ENCODE peak calls at places on chromosomes 6 and 20, in five cellular contexts. One of them, this sample, is unnamed. For H3K4me1, the result is how much of the 10 kb centered on the place peaks cover.

GRCh38 chr6:43943099-43943766 is 173.2 kb downstream of the VEGFA start:
- DNase-seq in endodermal cell: no peak
- DNase-seq in heart left ventricle: no peak
- DNase-seq in SK-N-SH: no peak
- DNase-seq in cardiac muscle cell: no peak
- DNase-seq in this sample: no peak

GRCh38 chr6:3894535-3895302 is 45.5 kb downstream of the FAM50B start:
- DNase-seq in SK-N-SH: no peak
- DNase-seq in cardiac muscle cell: no peak
- DNase-seq in endodermal cell: peak
- DNase-seq in heart left ventricle: no peak
- DNase-seq in this sample: no peak

GRCh38 chr6:163645560-163645959 is 231.0 kb downstream of the QKI start:
- DNase-seq in cardiac muscle cell: no peak
- DNase-seq in endodermal cell: no peak
- DNase-seq in SK-N-SH: no peak
- DNase-seq in heart left ventricle: no peak
- DNase-seq in this sample: no peak

GRCh38 chr6:100078509-100078908 is 84.5 kb upstream of the MCHR2 start:
- DNase-seq in heart left ventricle: no peak
- DNase-seq in endodermal cell: peak
- DNase-seq in SK-N-SH: peak
- DNase-seq in cardiac muscle cell: peak
- DNase-seq in this sample: no peak

GRCh38 chr20:61806314-61806713 is 259.4 kb downstream of the TAF4 start:
- DNase-seq in endodermal cell: no peak
- DNase-seq in cardiac muscle cell: no peak
- DNase-seq in heart left ventricle: no peak
- DNase-seq in SK-N-SH: no peak
- DNase-seq in this sample: no peak

GRCh38 chr6:144334150-144334708 is 49.1 kb downstream of the UTRN start:
- DNase-seq in SK-N-SH: no peak
- DNase-seq in endodermal cell: no peak
- DNase-seq in heart left ventricle: no peak
- DNase-seq in cardiac muscle cell: no peak
- DNase-seq in this sample: no peak

GRCh38 chr6:139329224-139329623 is 37.4 kb upstream of the TXLNB start:
- DNase-seq in SK-N-SH: no peak
- DNase-seq in endodermal cell: no peak
- DNase-seq in heart left ventricle: no peak
- DNase-seq in cardiac muscle cell: no peak
- DNase-seq in this sample: no peak

GRCh38 chr6:93416575-93417420 is 2.6 kb downstream of the EPHA7 start:
- DNase-seq in heart left ventricle: peak
- DNase-seq in cardiac muscle cell: peak
- DNase-seq in SK-N-SH: peak
- DNase-seq in endodermal cell: peak
- DNase-seq in this sample: no peak

GRCh38 chr6:26057899-26058298 is 29.3 kb upstream of the HFE start:
- DNase-seq in SK-N-SH: no peak
- DNase-seq in endodermal cell: no peak
- DNase-seq in cardiac muscle cell: no peak
- DNase-seq in heart left ventricle: no peak
- DNase-seq in this sample: no peak

GRCh38 chr20:60586417-60587105 is 628.3 kb downstream of the CDH26 start:
- DNase-seq in SK-N-SH: peak
- DNase-seq in endodermal cell: no peak
- DNase-seq in heart left ventricle: peak
- DNase-seq in cardiac muscle cell: no peak
- DNase-seq in this sample: no peak

GRCh38 chr6:105596284-105596755 is 193.4 kb upstream of the PREP start:
- DNase-seq in SK-N-SH: no peak
- DNase-seq in heart left ventricle: no peak
- DNase-seq in cardiac muscle cell: peak
- DNase-seq in endodermal cell: no peak
- DNase-seq in this sample: no peak

GRCh38 chr20:32610897-32611218 is 25.7 kb upstream of the NOL4L start:
- DNase-seq in cardiac muscle cell: no peak
- DNase-seq in SK-N-SH: no peak
- DNase-seq in heart left ventricle: no peak
- DNase-seq in endodermal cell: peak
- DNase-seq in this sample: no peak

GRCh38 chr20:47233333-47234188 is 122.9 kb downstream of the ZMYND8 start:
- DNase-seq in cardiac muscle cell: peak
- DNase-seq in heart left ventricle: no peak
- DNase-seq in endodermal cell: no peak
- DNase-seq in SK-N-SH: no peak
- DNase-seq in this sample: no peak

GRCh38 chr6:125867483-125867935 is 76.7 kb downstream of the NCOA7 start:
- DNase-seq in cardiac muscle cell: peak
- DNase-seq in SK-N-SH: no peak
- DNase-seq in heart left ventricle: no peak
- DNase-seq in endodermal cell: peak
- DNase-seq in this sample: no peak

DNA sequence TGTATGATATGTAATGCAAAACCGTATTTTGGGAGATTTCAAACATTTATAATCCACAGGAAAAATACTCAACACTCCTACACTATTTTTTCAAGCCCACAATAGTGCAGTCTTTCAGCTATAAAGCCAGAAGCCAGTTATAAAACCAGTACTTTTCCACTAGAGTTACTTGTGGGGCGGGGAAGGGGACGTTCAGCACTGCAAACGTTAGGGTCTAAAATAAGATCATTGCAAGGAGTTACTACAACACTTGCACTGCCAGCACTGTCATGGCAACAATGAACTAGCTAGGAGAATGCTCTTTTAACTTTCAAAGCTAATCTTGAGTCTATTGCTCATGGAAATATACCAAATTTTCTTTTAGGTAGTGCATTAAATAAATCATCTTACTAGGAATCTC is 14.7 kb downstream of the SESN1 start:
- DNase-seq in endodermal cell: no peak
- DNase-seq in cardiac muscle cell: no peak
- DNase-seq in SK-N-SH: no peak
- DNase-seq in heart left ventricle: peak
- DNase-seq in this sample: no peak
- H3K4me1 ChIP-seq in endodermal cell: under half
- H3K4me1 ChIP-seq in cardiac muscle cell: under half
- H3K4me1 ChIP-seq in SK-N-SH: under half
- H3K4me1 ChIP-seq in heart left ventricle: half or more
- H3K4me1 ChIP-seq in this sample: under half

DNA sequence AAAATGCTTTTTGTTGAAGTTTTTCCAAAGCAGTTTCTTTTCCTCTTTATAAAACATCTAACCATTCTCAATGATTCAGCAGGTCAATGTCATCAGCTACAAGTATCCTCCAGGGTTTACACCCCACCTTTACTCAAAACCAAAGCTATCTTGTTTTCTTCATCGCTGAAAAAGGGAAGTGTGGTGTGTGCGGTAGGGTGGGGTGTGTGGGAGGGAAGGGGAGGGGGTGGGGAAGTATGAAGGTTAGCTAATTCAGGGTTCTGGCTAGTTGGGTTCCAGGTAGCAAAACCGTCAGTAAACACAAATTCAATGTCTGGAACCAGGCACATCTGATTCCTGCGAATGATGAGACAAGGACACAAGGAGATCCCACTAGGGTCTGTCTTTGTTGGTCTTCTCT is 189.6 kb downstream of the GJA10 start:
- DNase-seq in endodermal cell: no peak
- DNase-seq in SK-N-SH: no peak
- DNase-seq in heart left ventricle: no peak
- DNase-seq in cardiac muscle cell: no peak
- DNase-seq in this sample: no peak
- H3K4me1 ChIP-seq in endodermal cell: under half
- H3K4me1 ChIP-seq in SK-N-SH: under half
- H3K4me1 ChIP-seq in heart left ventricle: under half
- H3K4me1 ChIP-seq in cardiac muscle cell: under half
- H3K4me1 ChIP-seq in this sample: under half

DNA sequence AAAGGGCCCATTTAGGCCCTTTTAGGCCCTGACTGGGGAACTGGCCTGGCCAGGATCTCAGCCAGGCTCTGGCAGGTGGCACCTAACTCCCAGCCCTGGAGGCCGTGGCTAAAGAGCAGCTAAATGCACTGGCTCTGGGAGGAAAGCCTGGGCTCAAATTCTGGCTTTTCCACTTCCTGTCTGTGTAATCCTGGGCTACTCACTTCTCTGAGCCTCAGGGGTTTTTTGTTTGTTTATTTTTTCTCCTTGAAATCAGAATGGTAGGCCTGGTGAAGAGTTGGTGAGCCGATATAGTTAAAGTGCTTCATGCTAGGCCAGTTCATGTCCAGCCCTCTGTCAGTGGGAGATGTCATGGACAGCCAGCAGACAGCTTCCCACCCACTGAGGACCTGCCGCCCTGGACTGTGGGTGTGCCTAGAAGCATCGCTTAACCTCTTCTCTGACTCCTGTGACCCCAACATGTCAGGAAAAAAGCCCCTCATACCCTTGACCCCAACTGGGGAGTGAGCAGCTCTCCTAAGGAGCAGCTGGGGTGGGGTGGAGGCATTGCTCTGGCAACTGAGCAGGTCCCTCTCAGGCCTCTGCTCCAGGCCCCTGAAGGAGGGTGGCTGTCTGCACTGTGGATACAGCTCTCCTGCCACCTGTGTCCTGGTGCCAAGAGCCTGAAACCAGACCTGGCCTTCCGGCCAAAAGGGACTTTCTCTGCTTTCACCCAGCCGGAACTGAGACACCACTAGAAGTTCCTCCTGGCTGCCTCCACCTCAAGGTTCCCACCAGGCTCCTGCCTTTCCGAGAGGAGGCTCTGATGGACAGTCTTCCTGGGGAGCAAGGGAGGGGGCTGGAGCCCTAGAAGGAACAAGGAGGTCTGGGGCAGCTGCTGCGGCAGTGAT is 57.2 kb upstream of the MYL9 start:
- DNase-seq in SK-N-SH: peak
- DNase-seq in cardiac muscle cell: no peak
- DNase-seq in endodermal cell: no peak
- DNase-seq in heart left ventricle: no peak
- DNase-seq in this sample: no peak
- H3K4me1 ChIP-seq in SK-N-SH: under half
- H3K4me1 ChIP-seq in cardiac muscle cell: under half
- H3K4me1 ChIP-seq in endodermal cell: under half
- H3K4me1 ChIP-seq in heart left ventricle: half or more
- H3K4me1 ChIP-seq in this sample: under half

GRCh38 chr6:340991-341827 is 48.9 kb downstream of the DUSP22 start:
- DNase-seq in cardiac muscle cell: no peak
- DNase-seq in heart left ventricle: no peak
- DNase-seq in SK-N-SH: no peak
- DNase-seq in endodermal cell: no peak
- DNase-seq in this sample: peak
- H3K4me1 ChIP-seq in cardiac muscle cell: under half
- H3K4me1 ChIP-seq in heart left ventricle: under half
- H3K4me1 ChIP-seq in SK-N-SH: under half
- H3K4me1 ChIP-seq in endodermal cell: under half
- H3K4me1 ChIP-seq in this sample: under half

DNA sequence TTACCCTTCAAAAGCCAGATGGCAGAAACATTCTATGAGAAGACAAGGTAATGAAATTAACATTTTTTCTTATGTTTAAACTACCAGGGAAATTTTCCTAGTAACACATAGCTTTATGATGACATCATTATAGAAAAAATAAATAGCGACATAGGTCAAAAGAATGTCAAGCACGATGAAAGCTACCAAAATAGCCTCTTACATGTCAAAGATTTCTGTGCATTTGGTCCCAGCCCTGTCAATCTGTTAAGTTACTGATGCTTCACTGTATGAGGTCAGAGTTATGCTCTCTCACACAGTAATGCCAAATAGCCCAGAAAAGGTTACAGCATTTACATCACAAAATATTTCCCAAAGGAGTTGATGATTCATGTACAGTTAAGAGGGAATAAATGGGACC is 199.8 kb upstream of the DEFB112 start:
- DNase-seq in SK-N-SH: no peak
- DNase-seq in heart left ventricle: no peak
- DNase-seq in endodermal cell: no peak
- DNase-seq in cardiac muscle cell: no peak
- DNase-seq in this sample: no peak
- H3K4me1 ChIP-seq in SK-N-SH: under half
- H3K4me1 ChIP-seq in heart left ventricle: under half
- H3K4me1 ChIP-seq in endodermal cell: under half
- H3K4me1 ChIP-seq in cardiac muscle cell: under half
- H3K4me1 ChIP-seq in this sample: under half

GRCh38 chr6:110712238-110712637 is 103.0 kb downstream of the CDK19 start:
- DNase-seq in heart left ventricle: no peak
- DNase-seq in endodermal cell: no peak
- DNase-seq in cardiac muscle cell: no peak
- DNase-seq in SK-N-SH: no peak
- DNase-seq in this sample: no peak
- H3K4me1 ChIP-seq in heart left ventricle: under half
- H3K4me1 ChIP-seq in endodermal cell: under half
- H3K4me1 ChIP-seq in cardiac muscle cell: under half
- H3K4me1 ChIP-seq in SK-N-SH: under half
- H3K4me1 ChIP-seq in this sample: under half

GRCh38 chr20:63979221-63979548 is 257 bp downstream of the SAMD10 start:
- DNase-seq in endodermal cell: peak
- DNase-seq in cardiac muscle cell: no peak
- DNase-seq in SK-N-SH: no peak
- DNase-seq in heart left ventricle: no peak
- DNase-seq in this sample: no peak

GRCh38 chr20:63979549-63980316 is at the start of gene SAMD10:
- DNase-seq in SK-N-SH: peak
- DNase-seq in endodermal cell: peak
- DNase-seq in heart left ventricle: no peak
- DNase-seq in cardiac muscle cell: peak
- DNase-seq in this sample: peak

GRCh38 chr20:63978319-63979220 is 872 bp downstream of the SAMD10 start:
- DNase-seq in endodermal cell: peak
- DNase-seq in heart left ventricle: peak
- DNase-seq in cardiac muscle cell: peak
- DNase-seq in SK-N-SH: peak
- DNase-seq in this sample: peak

GRCh38 chr20:63980806-63981728 is at the start of gene PRPF6:
- DNase-seq in SK-N-SH: peak
- DNase-seq in heart left ventricle: peak
- DNase-seq in cardiac muscle cell: peak
- DNase-seq in endodermal cell: peak
- DNase-seq in this sample: peak

DNA sequence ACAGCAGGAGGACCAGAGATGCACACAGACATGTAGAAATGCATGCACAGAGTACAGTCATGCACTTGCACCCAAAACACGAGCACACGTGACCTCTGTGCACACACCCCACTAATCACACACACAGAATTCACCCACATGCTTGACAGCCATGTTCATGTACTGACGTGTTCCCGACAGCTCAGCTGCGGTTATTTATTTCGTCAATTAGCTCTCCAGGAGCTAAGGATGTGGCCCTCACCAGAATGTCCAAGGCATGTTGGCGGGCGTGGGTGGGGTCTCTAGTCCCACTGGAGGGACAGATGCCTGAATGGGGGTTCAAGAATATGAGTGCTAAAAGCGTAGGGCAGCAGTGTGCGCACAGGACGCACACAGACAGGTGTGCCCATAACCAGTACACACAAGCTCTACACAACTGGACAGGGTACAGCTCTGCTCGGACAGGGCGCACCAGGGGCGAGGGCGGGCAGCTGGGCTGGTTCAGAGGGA is 571 bp upstream of the PRPF6 start:
- DNase-seq in endodermal cell: no peak
- DNase-seq in heart left ventricle: no peak
- DNase-seq in cardiac muscle cell: no peak
- DNase-seq in SK-N-SH: no peak
- DNase-seq in this sample: no peak
- H3K4me1 ChIP-seq in endodermal cell: under half
- H3K4me1 ChIP-seq in heart left ventricle: under half
- H3K4me1 ChIP-seq in cardiac muscle cell: under half
- H3K4me1 ChIP-seq in SK-N-SH: under half
- H3K4me1 ChIP-seq in this sample: under half